ENCODE peak calls at places on chromosomes 12 and 14, in ten cellular contexts. A is sigmoid colon, P is left ventricle myocardium inferior, F is pancreas, V is uterus, R is right cardiac atrium, B is neural progenitor cell, S is WERI-Rb-1, I is right atrium auricular region, E is astrocyte. U is an unnamed sample.

GRCh38 chr14:92688434-92689375 is 59.7 kb downstream of the LGMN start:
- DNase-seq in A (peak), P (no peak), F (peak), V (no peak), R (peak), B (no peak), S (peak), I (no peak), E (no peak), U (no peak)

GRCh38 chr14:84323963-84324362 is 1206.0 kb upstream of the FLRT2 start:
- DNase-seq in A (no peak), P (no peak), F (no peak), V (no peak), R (no peak), B (no peak), S (no peak), I (no peak), E (peak), U (no peak)

GRCh38 chr14:30656190-30656632 is 34.1 kb downstream of the SCFD1 start:
- DNase-seq in A (no peak), P (no peak), F (no peak), V (peak), R (peak), B (peak), S (peak), I (no peak), E (peak), U (no peak)

GRCh38 chr12:94092516-94093241 is 55.7 kb upstream of the PLXNC1 start:
- DNase-seq in A (peak), P (no peak), F (no peak), V (peak), R (peak), B (no peak), S (no peak), I (peak), E (peak), U (no peak)

GRCh38 chr14:53146739-53147138 is 6.4 kb downstream of the DDHD1 start:
- DNase-seq in A (no peak), P (no peak), F (no peak), V (no peak), R (no peak), B (no peak), S (no peak), I (no peak), E (no peak), U (no peak)

GRCh38 chr14:23058654-23059504 is 1.6 kb upstream of the CDH24 start:
- DNase-seq in A (no peak), P (no peak), F (no peak), V (no peak), R (peak), B (no peak), S (no peak), I (no peak), E (no peak), U (no peak)

GRCh38 chr12:116320839-116321238 is 43.3 kb upstream of the MED13L start:
- DNase-seq in A (no peak), P (no peak), F (no peak), V (no peak), R (no peak), B (no peak), S (no peak), I (no peak), E (peak), U (no peak)

GRCh38 chr14:54787263-54787662 is 115.4 kb downstream of the GCH1 start:
- DNase-seq in A (no peak), P (no peak), F (no peak), V (no peak), R (peak), B (no peak), S (no peak), I (no peak), E (no peak), U (no peak)

GRCh38 chr12:80314741-80315140 is 129.3 kb upstream of the PTPRQ start:
- DNase-seq in A (no peak), P (no peak), F (no peak), V (no peak), R (no peak), B (no peak), S (no peak), I (no peak), E (peak), U (no peak)

GRCh38 chr12:21526053-21526452 is at the start of gene SPX:
- DNase-seq in A (no peak), P (no peak), F (no peak), V (no peak), R (no peak), B (no peak), S (no peak), I (no peak), E (no peak), U (no peak)

GRCh38 chr14:22506778-22507351 is 82.2 kb downstream of the DAD1 start:
- DNase-seq in A (no peak), P (no peak), F (no peak), V (no peak), R (no peak), B (no peak), S (no peak), I (no peak), E (no peak), U (no peak)

GRCh38 chr12:48810817-48811453 is 7.4 kb upstream of the CACNB3 start:
- DNase-seq in A (no peak), P (no peak), F (no peak), V (no peak), R (no peak), B (no peak), S (no peak), I (no peak), E (peak), U (no peak)

GRCh38 chr14:59541731-59542130 is 34.9 kb downstream of the CCDC175 start:
- DNase-seq in A (no peak), P (no peak), F (no peak), V (no peak), R (no peak), B (no peak), S (no peak), I (no peak), E (no peak), U (no peak)

GRCh38 chr12:118290130-118290529 is 82.6 kb downstream of the TAOK3 start:
- DNase-seq in A (no peak), P (no peak), F (no peak), V (no peak), R (no peak), B (no peak), S (peak), I (no peak), E (peak), U (no peak)

GRCh38 chr12:53972722-53973092 is 219 bp upstream of the HOXC11 start:
- DNase-seq in A (no peak), P (no peak), F (no peak), V (no peak), R (no peak), B (no peak), S (no peak), I (no peak), E (no peak), U (no peak)
- H3K4me3 ChIP-seq in A (no peak), P (no peak), F (no peak), V (no peak), R (no peak), B (no peak), S (no peak), I (no peak), E (no peak), U (no peak)

DNA sequence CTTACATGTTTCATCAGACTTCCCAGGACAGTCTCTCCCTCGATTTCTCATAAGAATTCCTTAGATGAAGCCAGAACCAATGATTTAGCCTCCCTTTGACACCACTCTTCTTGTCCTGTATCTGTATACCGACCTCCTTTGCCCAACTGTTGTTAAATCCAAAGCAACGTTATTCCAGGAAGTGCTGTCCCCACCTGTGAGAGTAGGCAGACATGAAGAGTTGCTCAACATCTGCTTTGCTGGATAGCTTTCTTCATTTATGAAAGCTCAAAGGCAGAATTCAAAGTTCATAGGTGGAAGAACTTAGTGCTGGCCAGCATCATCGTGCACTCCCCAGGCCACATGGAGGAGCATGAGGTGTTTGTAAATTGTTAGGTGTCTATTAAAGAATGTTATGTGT is 55.6 kb downstream of the GTF2A1 start:
- DNase-seq in A (no peak), P (no peak), F (no peak), V (no peak), R (no peak), B (no peak), S (no peak), I (no peak), E (no peak), U (no peak)
- H3K4me3 ChIP-seq in A (no peak), P (no peak), F (no peak), V (no peak), R (no peak), B (no peak), S (no peak), I (no peak), E (no peak), U (no peak)

GRCh38 chr12:124543591-124544310 is 23.7 kb downstream of the NCOR2 start:
- DNase-seq in A (no peak), P (no peak), F (peak), V (no peak), R (peak), B (peak), S (peak), I (no peak), E (peak), U (peak)
- H3K4me3 ChIP-seq in A (no peak), P (peak), F (no peak), V (no peak), R (no peak), B (peak), S (peak), I (peak), E (no peak), U (no peak)

DNA sequence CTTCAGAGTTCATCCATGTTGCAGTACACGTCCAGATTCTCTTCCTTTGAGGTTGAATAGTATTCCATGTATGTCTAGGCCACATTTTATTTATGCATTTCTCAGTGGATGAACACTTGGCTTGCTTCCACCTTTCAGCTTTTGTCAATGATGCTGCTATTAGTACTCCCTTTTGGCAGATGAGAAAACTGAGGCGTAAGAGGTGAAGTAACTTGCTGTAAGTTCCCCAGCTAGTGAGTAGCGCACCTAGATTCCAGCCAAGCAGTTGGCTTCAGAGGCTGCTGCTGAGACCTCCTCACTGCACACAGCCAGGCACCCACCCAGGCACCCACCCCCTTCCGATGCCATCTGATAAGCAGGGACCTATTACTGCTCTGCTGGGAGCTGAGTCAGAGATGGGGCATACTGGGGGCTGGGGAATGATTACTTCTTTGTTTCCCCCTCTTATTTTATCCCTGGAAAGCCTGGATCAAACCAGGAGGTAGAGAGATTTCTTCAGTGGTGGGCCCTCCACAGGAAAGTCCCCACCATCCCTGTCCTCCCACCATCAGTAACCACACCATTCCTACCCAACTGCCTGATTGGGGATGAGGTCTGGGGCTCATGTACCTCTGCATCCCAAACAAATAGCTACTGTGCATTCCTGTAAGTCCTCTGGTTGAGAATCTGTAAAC is 234.6 kb downstream of the PCNX1 start:
- DNase-seq in A (no peak), P (no peak), F (no peak), V (no peak), R (no peak), B (no peak), S (no peak), I (no peak), E (peak), U (no peak)
- H3K4me3 ChIP-seq in A (no peak), P (no peak), F (no peak), V (no peak), R (no peak), B (no peak), S (no peak), I (no peak), E (peak), U (no peak)

DNA sequence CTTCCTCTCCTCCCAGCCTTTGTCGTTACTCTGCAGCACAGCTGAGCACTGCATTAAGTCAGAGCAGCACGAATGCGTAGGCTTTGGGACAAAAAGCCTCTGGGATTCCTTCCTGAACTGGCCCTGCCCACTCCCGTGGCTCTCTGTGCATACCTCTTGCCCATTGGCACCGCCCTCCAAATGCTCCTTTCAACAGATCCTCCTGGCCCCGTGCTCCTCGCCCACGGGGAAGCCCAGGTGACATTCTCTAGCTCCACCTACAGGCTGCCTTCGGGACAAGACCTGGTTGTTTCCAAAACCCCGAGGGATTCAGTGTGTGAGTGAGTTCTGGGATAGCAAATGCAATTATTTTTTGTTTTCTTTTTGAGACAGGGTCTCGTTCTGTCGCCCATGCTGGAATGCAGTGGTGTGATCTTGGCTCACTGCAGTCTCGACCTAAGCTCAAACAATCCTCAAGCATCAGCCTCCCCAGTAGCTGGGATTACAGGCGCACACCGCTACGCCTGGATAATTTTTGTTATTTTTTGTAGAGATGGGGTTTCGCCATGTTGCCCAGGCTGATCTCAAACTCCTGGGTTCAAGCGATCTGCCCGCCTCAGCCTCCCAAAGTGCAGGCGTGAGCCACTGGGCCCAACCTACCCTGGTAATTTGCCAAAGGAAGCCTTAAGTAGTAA is 17.9 kb upstream of the TDRD9 start:
- DNase-seq in A (peak), P (peak), F (peak), V (peak), R (peak), B (peak), S (peak), I (peak), E (peak), U (peak)
- H3K4me3 ChIP-seq in A (no peak), P (peak), F (no peak), V (no peak), R (no peak), B (no peak), S (no peak), I (peak), E (peak), U (peak)

DNA sequence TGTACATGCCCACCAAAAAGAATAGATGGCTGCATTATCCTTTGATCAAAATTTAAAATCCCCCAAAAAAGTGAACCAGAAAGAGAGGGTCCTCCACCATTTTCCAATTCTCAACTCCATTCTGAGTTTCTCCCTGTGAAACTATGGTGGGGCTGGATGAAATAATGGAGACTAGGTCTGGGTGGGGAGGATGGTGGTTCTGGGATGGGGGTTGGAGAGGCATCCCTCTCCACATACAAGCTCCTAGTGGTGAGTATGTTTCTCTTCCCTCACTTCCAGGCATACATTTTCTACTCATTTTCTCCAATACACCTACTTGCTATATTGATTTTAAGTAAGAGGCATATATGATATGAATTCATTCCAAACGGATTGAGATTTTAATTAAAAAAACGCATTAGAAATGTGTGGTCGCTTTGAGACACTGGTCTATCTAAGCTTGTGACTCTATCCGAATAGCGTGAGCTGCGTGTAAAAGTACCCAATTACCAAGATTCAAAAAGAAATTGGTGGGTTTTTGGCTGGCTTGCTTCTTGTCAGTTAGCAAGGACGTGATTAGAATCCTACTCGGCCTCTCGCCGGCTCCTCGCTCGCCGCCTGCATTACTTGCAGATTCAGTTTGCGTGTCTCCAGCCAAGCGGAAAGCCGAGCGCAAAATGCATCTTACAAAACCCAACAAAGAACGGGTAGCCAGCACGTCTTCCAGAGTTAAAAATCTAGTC is 3.5 kb downstream of the ASCL1 start:
- DNase-seq in A (no peak), P (no peak), F (no peak), V (no peak), R (no peak), B (peak), S (no peak), I (no peak), E (no peak), U (no peak)
- H3K4me3 ChIP-seq in A (no peak), P (no peak), F (no peak), V (no peak), R (no peak), B (peak), S (no peak), I (no peak), E (no peak), U (no peak)

DNA sequence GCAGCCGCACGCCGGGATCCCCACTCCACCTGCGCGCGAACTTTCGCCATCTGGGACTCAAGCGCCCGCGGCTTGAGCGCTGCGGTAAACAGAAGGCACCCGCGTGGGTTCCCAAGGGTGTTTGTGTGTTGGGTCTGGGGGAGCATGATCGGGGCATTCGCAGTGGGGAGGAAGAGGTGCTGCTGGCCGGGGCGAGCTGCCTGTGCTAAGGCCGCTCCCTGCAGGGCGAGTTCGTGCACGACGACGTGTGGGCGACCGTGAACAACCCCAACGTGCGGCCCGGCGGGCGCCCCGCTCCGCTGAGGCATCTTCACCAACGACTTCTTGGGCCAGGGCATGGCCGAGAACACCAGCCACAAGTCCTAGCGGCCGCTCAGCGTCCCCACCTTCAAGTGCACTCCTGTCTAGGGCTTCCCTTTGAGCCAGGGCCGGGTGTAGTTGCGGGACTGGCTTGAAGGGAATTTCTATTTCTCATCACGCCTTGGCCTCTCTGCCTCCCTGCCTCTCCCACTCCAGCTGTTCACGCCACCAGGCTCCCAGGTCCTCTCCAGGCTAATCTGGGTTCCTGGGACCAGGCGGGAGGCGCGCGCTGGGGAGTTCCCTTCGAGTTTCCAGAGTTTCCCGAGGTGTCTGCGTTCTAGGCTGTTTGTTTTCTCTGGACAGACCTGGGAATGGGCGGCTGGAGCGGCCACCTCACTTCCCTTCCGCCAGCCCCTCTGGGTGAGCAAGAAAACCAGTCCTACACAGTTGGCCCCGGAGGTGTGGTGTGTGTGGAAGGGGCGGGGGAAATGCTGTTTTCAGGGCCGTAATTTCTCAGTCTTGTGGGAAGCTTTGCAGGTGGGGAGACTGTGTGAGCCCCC is 417.8 kb upstream of the TMTC1 start:
- DNase-seq in A (no peak), P (peak), F (peak), V (no peak), R (peak), B (no peak), S (no peak), I (no peak), E (no peak), U (no peak)
- H3K4me3 ChIP-seq in A (no peak), P (peak), F (no peak), V (no peak), R (no peak), B (no peak), S (no peak), I (peak), E (peak), U (no peak)

GRCh38 chr12:110284597-110284996 is 3.5 kb downstream of the ATP2A2 start:
- DNase-seq in A (no peak), P (no peak), F (no peak), V (no peak), R (no peak), B (no peak), S (no peak), I (no peak), E (no peak), U (no peak)
- H3K4me3 ChIP-seq in A (peak), P (peak), F (no peak), V (no peak), R (peak), B (peak), S (no peak), I (peak), E (peak), U (no peak)

DNA sequence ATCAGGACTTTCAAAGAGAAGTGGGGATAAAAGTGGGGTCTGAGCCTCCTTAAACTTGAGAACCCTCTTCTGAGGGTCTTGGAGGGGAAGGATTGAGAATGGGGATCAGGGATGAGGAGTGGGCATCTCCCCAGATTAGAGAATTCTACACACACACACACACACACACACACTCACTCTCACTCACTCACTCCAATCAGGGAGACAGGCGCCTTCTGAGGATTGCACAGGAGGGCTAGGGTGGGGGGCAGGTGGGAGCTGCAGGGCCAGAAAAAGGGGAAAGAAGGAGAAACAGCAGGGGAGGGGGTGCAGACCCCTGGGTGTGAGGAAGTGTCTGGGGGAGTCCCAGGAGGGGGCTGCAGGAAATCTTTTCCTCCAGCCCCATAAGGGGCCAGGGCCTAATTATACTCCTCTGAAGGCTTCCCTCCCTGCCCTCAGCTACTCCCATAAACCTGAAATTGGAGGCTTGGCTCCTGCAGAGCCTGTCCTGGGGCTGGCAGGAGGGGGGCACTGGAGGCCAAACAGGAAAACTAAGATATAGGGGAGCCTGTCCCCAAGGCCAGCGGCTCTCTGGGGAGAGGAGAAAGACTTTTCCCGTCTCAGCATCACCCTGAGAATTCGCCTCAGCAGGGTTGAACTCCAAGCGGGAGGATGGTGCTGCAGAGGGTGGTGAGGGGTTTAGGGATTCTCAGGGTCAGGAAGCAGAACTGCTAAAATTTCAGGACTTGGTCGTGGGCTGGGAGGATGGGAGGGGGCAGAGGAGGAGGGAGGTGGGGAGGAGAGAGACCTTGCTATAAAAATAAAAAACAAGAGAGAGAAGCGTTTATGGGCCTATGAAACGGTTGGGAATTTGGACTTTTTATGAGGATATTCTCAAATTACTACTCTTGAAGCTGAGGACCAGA is 1.6 kb downstream of the HOXC9 start:
- DNase-seq in A (no peak), P (no peak), F (no peak), V (no peak), R (no peak), B (no peak), S (no peak), I (no peak), E (no peak), U (peak)
- H3K4me3 ChIP-seq in A (no peak), P (no peak), F (no peak), V (no peak), R (no peak), B (no peak), S (peak), I (no peak), E (no peak), U (no peak)